ENCODE peak calls at places on chromosome 2, in seven cellular contexts. A is psoas muscle, E is prostate gland, P is fibroblast of lung, Y is RWPE2, Z is transverse colon, X is sigmoid colon. U is an unnamed sample.

GRCh38 chr2:233811087-233811486 is 33.0 kb downstream of the MROH2A start:
- DNase-seq in A (no peak), E (no peak), P (no peak), Y (no peak), Z (no peak), X (peak; percentile 33), U (no peak)

GRCh38 chr2:218369374-218369773 is 12.7 kb upstream of the SLC11A1 start:
- DNase-seq in A (no peak), E (no peak), P (no peak), Y (no peak), Z (no peak), X (no peak), U (no peak)

GRCh38 chr2:82748653-82749052 is 1710.4 kb downstream of the SUCLG1 start:
- DNase-seq in A (no peak), E (no peak), P (no peak), Y (no peak), Z (no peak), X (no peak), U (no peak)

GRCh38 chr2:69767034-69767433 is 25.1 kb downstream of the ANXA4 start:
- DNase-seq in A (no peak), E (no peak), P (peak; percentile 40), Y (no peak), Z (no peak), X (no peak), U (no peak)

GRCh38 chr2:159936471-159936870 is 125.9 kb downstream of the PLA2R1 start:
- DNase-seq in A (no peak), E (no peak), P (no peak), Y (no peak), Z (no peak), X (no peak), U (peak; percentile 60)

GRCh38 chr2:6674381-6674780 is 191.3 kb downstream of the CMPK2 start:
- DNase-seq in A (no peak), E (no peak), P (peak; percentile 78), Y (no peak), Z (no peak), X (no peak), U (no peak)

GRCh38 chr2:233448220-233448559 is 93.9 kb downstream of the DGKD start:
- DNase-seq in A (peak; percentile 58), E (no peak), P (no peak), Y (peak; percentile 43), Z (no peak), X (peak; percentile 55), U (peak; percentile 46)

GRCh38 chr2:75788154-75788553 is 77.4 kb upstream of the GCFC2 start:
- DNase-seq in A (no peak), E (no peak), P (no peak), Y (no peak), Z (no peak), X (no peak), U (no peak)

GRCh38 chr2:216727346-216728122 is 32.2 kb upstream of the IGFBP5 start:
- DNase-seq in A (no peak), E (no peak), P (peak; percentile 9), Y (no peak), Z (no peak), X (no peak), U (no peak)

GRCh38 chr2:188134241-188134640 is 157.4 kb upstream of the GULP1 start:
- DNase-seq in A (no peak), E (no peak), P (no peak), Y (no peak), Z (no peak), X (no peak), U (no peak)

GRCh38 chr2:66434679-66435548 is at the start of gene MEIS1:
- DNase-seq in A (peak; percentile 94), E (peak; percentile 92), P (peak; percentile 99), Y (peak; percentile 95), Z (peak; percentile 80), X (peak; percentile 99), U (peak; percentile 93)

GRCh38 chr2:65129276-65129612 is 662 bp downstream of the RAB1A start:
- DNase-seq in A (no peak), E (no peak), P (no peak), Y (no peak), Z (no peak), X (no peak), U (no peak)

GRCh38 chr2:96315400-96316071 is 9.6 kb upstream of the ITPRIPL1 start:
- DNase-seq in A (no peak), E (no peak), P (peak; percentile 82), Y (no peak), Z (peak; percentile 16), X (no peak), U (no peak)

GRCh38 chr2:96860065-96861029 is 2.5 kb upstream of the ANKRD39 start:
- DNase-seq in A (peak; percentile 59), E (no peak), P (no peak), Y (peak; percentile 66), Z (no peak), X (peak; percentile 75), U (peak; percentile 36)

GRCh38 chr2:20171445-20171977 is 53.4 kb downstream of the SDC1 start:
- DNase-seq in A (no peak), E (no peak), P (no peak), Y (no peak), Z (no peak), X (no peak), U (no peak)

GRCh38 chr2:104861295-104862060 is 7.6 kb downstream of the POU3F3 start:
- DNase-seq in A (no peak), E (no peak), P (no peak), Y (no peak), Z (no peak), X (no peak), U (no peak)

GRCh38 chr2:16105664-16106281 is 165.4 kb downstream of the MYCN start:
- DNase-seq in A (no peak), E (peak; percentile 25), P (no peak), Y (no peak), Z (no peak), X (no peak), U (no peak)

GRCh38 chr2:10963155-10963554 is 51.4 kb downstream of the KCNF1 start:
- DNase-seq in A (no peak), E (no peak), P (peak; percentile 23), Y (no peak), Z (no peak), X (no peak), U (no peak)

GRCh38 chr2:74930811-74931486 is 27.5 kb upstream of the POLE4 start:
- DNase-seq in A (no peak), E (no peak), P (no peak), Y (no peak), Z (no peak), X (no peak), U (no peak)

GRCh38 chr2:134815741-134816140 is 22.7 kb upstream of the ACMSD start:
- DNase-seq in A (no peak), E (no peak), P (no peak), Y (no peak), Z (no peak), X (no peak), U (no peak)

GRCh38 chr2:238835726-238836301 is 12.1 kb upstream of the TWIST2 start:
- DNase-seq in A (no peak), E (no peak), P (no peak), Y (no peak), Z (no peak), X (no peak), U (no peak)

GRCh38 chr2:136248907-136249306 is 131.0 kb upstream of the CXCR4 start:
- DNase-seq in A (no peak), E (no peak), P (no peak), Y (no peak), Z (no peak), X (no peak), U (no peak)

GRCh38 chr2:17617508-17617907 is 77.0 kb downstream of the VSNL1 start:
- DNase-seq in A (no peak), E (no peak), P (no peak), Y (no peak), Z (no peak), X (no peak), U (no peak)
- H3K4me1 ChIP-seq in A (no peaks in the 10 kb centered on the region), E (no peaks in the 10 kb centered on the region), P (peaks cover 9% of the 10 kb centered on the region), Y (peaks cover 33% of the 10 kb centered on the region), Z (no peaks in the 10 kb centered on the region), X (peaks cover 11% of the 10 kb centered on the region), U (no peaks in the 10 kb centered on the region)

DNA sequence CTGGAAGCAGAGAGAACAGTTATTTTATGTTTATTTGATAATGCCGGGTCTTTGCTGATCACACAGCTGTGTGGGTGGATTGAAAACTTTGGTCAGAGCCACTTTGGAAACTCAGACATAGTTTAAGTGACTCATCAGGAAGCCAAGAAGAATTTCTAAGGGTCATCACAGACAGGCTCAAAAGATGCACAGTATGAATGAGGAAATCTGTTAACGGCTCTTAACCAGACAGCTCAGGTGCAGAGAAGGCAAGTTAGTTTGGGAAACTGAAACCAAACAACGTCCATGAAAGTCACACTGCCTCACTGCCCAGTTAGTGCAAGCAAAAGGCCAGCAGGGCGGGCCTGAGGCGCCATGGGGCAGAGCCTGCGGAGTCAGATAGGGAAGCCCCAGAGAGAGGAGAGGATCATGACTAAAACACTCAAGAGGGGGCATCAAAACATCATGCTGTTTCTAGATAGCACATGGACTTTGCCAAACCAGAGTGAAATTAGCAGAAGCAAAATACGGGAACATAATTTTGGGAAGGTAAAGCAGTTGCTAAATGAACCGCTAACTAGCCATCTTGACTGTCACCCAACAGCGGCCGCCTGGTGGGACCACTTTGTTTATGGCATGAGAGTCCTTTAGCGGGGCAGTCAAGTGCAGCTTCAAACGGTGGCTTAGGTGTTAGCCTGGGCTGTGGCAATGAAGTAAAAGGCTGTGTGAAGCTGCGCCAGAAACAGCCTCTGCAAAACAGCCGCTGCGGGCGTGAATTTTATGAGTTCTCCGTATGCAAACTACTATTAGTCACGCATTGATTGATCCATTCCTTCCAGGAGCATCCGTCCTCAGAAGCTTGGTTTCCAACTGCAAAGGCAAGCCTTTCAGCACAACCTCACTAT is 101.2 kb downstream of the KCTD18 start:
- DNase-seq in A (no peak), E (no peak), P (peak; percentile 97), Y (no peak), Z (peak; percentile 47), X (no peak), U (no peak)
- TF ChIP-seq CTCF in A (no peak), E (no peak), P (no peak), Y (no peak), Z (no peak), X (no peak), U (no peak)

GRCh38 chr2:125736306-125736705 is 919.7 kb upstream of the GYPC start:
- DNase-seq in A (no peak), E (no peak), P (no peak), Y (no peak), Z (no peak), X (no peak), U (no peak)

DNA sequence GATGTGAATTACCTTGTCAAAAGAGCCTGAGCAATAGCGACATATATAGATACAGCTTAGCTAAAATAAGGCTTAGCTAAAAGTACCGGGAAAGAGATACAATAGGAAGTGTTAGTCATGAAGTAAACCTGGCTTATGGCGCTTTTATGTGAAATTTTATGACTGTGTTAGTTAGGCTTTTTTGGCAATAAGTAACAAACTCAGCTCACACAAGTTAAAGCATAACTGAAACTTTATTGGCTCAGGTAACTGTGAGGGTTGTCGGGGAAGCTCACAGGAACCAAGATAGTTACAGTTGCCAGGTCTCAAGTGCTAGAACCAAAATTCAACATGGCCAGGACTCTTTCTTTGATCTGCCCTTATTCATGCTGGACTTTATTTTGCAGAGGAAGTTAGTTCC is 925.0 kb upstream of the GYPC start:
- DNase-seq in A (no peak), E (no peak), P (no peak), Y (no peak), Z (peak; percentile 17), X (no peak), U (peak; percentile 7)
- H3K4me3 ChIP-seq in A (no peak overlapping the region), E (no peak overlapping the region), P (no peak overlapping the region), Y (no peak overlapping the region), Z (no peak overlapping the region), X (no peak overlapping the region), U (no peak overlapping the region)

DNA sequence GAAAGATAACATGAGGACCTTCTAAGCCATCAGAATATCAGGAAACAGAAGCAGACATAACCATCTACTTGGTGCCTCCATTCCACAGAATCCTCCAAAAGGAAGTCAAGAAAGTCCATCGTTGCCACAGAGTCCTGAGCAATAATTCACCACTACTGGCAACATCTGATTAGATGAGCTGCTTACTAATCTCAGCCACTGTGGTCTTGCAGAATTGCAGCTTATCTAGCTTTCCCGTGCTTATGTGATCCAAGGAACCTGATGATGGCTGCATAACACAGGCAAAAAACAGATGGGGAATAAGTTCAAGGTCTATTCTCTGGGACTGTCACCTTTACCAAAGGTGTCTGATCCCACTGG is 278.5 kb downstream of the AFF3 start:
- DNase-seq in A (no peak), E (no peak), P (peak; percentile 77), Y (no peak), Z (no peak), X (no peak), U (no peak)
- H3K4me1 ChIP-seq in A (no peaks in the 10 kb centered on the region), E (peaks cover 4% of the 10 kb centered on the region), P (no peaks in the 10 kb centered on the region), Y (peaks cover 6% of the 10 kb centered on the region), Z (no peaks in the 10 kb centered on the region), X (no peaks in the 10 kb centered on the region), U (no peaks in the 10 kb centered on the region)

U was measured in Caco-2.